ENCODE peak calls at places on chromosomes 16 and 17, in six cellular contexts. One of them, this sample, is unnamed.

GRCh38 chr17:39669897-39670735 is 1.9 kb downstream of the PNMT start:
- DNase-seq in colonic mucosa: no peak
- DNase-seq in heart right ventricle: no peak
- DNase-seq in H7: no peak
- DNase-seq in activated gamma-delta T cell treated with anti-CD3 and anti-CD28 coated beads, Interleukin-2, amount 50 U/mL, for 16 hours: no peak
- DNase-seq in SK-N-DZ: no peak
- DNase-seq in this sample: no peak

GRCh38 chr17:7258731-7259554 is 3.3 kb downstream of the CLDN7 start:
- DNase-seq in colonic mucosa: peak
- DNase-seq in heart right ventricle: no peak
- DNase-seq in H7: peak
- DNase-seq in activated gamma-delta T cell treated with anti-CD3 and anti-CD28 coated beads, Interleukin-2, amount 50 U/mL, for 16 hours: no peak
- DNase-seq in SK-N-DZ: no peak
- DNase-seq in this sample: no peak

GRCh38 chr17:55931448-55931847 is 180.6 kb downstream of the PCTP start:
- DNase-seq in colonic mucosa: no peak
- DNase-seq in heart right ventricle: no peak
- DNase-seq in H7: no peak
- DNase-seq in activated gamma-delta T cell treated with anti-CD3 and anti-CD28 coated beads, Interleukin-2, amount 50 U/mL, for 16 hours: no peak
- DNase-seq in SK-N-DZ: no peak
- DNase-seq in this sample: no peak

GRCh38 chr16:22897184-22897583 is 83.2 kb downstream of the HS3ST2 start:
- DNase-seq in colonic mucosa: no peak
- DNase-seq in heart right ventricle: no peak
- DNase-seq in H7: no peak
- DNase-seq in activated gamma-delta T cell treated with anti-CD3 and anti-CD28 coated beads, Interleukin-2, amount 50 U/mL, for 16 hours: no peak
- DNase-seq in SK-N-DZ: no peak
- DNase-seq in this sample: no peak

GRCh38 chr17:74259667-74260524 is 14.1 kb upstream of the DNAI2 start:
- DNase-seq in colonic mucosa: no peak
- DNase-seq in heart right ventricle: no peak
- DNase-seq in H7: peak
- DNase-seq in activated gamma-delta T cell treated with anti-CD3 and anti-CD28 coated beads, Interleukin-2, amount 50 U/mL, for 16 hours: no peak
- DNase-seq in SK-N-DZ: no peak
- DNase-seq in this sample: no peak

GRCh38 chr16:57649846-57650245 is 18.3 kb upstream of the ADGRG3 start:
- DNase-seq in colonic mucosa: no peak
- DNase-seq in heart right ventricle: no peak
- DNase-seq in H7: no peak
- DNase-seq in activated gamma-delta T cell treated with anti-CD3 and anti-CD28 coated beads, Interleukin-2, amount 50 U/mL, for 16 hours: no peak
- DNase-seq in SK-N-DZ: no peak
- DNase-seq in this sample: no peak

GRCh38 chr17:28725166-28725659 is 820 bp downstream of the TLCD1 start:
- DNase-seq in colonic mucosa: peak
- DNase-seq in heart right ventricle: no peak
- DNase-seq in H7: peak
- DNase-seq in activated gamma-delta T cell treated with anti-CD3 and anti-CD28 coated beads, Interleukin-2, amount 50 U/mL, for 16 hours: no peak
- DNase-seq in SK-N-DZ: peak
- DNase-seq in this sample: no peak

GRCh38 chr16:81885976-81886586 is 107.0 kb downstream of the PLCG2 start:
- DNase-seq in colonic mucosa: peak
- DNase-seq in heart right ventricle: no peak
- DNase-seq in H7: peak
- DNase-seq in activated gamma-delta T cell treated with anti-CD3 and anti-CD28 coated beads, Interleukin-2, amount 50 U/mL, for 16 hours: no peak
- DNase-seq in SK-N-DZ: peak
- DNase-seq in this sample: peak

GRCh38 chr17:80187493-80187892 is 17.7 kb downstream of the CARD14 start:
- DNase-seq in colonic mucosa: peak
- DNase-seq in heart right ventricle: peak
- DNase-seq in H7: no peak
- DNase-seq in activated gamma-delta T cell treated with anti-CD3 and anti-CD28 coated beads, Interleukin-2, amount 50 U/mL, for 16 hours: no peak
- DNase-seq in SK-N-DZ: no peak
- DNase-seq in this sample: no peak

GRCh38 chr16:85018529-85019236 is 7.3 kb upstream of the ZDHHC7 start:
- DNase-seq in colonic mucosa: no peak
- DNase-seq in heart right ventricle: no peak
- DNase-seq in H7: no peak
- DNase-seq in activated gamma-delta T cell treated with anti-CD3 and anti-CD28 coated beads, Interleukin-2, amount 50 U/mL, for 16 hours: no peak
- DNase-seq in SK-N-DZ: no peak
- DNase-seq in this sample: no peak

GRCh38 chr17:79027274-79027924 is 3.4 kb downstream of the C1QTNF1 start:
- DNase-seq in colonic mucosa: no peak
- DNase-seq in heart right ventricle: no peak
- DNase-seq in H7: peak
- DNase-seq in activated gamma-delta T cell treated with anti-CD3 and anti-CD28 coated beads, Interleukin-2, amount 50 U/mL, for 16 hours: no peak
- DNase-seq in SK-N-DZ: peak
- DNase-seq in this sample: no peak

GRCh38 chr16:2966803-2967184 is 2.4 kb upstream of the PAQR4 start:
- DNase-seq in colonic mucosa: peak
- DNase-seq in heart right ventricle: no peak
- DNase-seq in H7: no peak
- DNase-seq in activated gamma-delta T cell treated with anti-CD3 and anti-CD28 coated beads, Interleukin-2, amount 50 U/mL, for 16 hours: no peak
- DNase-seq in SK-N-DZ: no peak
- DNase-seq in this sample: no peak

GRCh38 chr17:81176656-81177055 is 10.6 kb upstream of the AATK start:
- DNase-seq in colonic mucosa: no peak
- DNase-seq in heart right ventricle: no peak
- DNase-seq in H7: no peak
- DNase-seq in activated gamma-delta T cell treated with anti-CD3 and anti-CD28 coated beads, Interleukin-2, amount 50 U/mL, for 16 hours: no peak
- DNase-seq in SK-N-DZ: no peak
- DNase-seq in this sample: no peak

GRCh38 chr17:78674156-78674555 is 97.0 kb upstream of the DNAH17 start:
- DNase-seq in colonic mucosa: no peak
- DNase-seq in heart right ventricle: no peak
- DNase-seq in H7: no peak
- DNase-seq in activated gamma-delta T cell treated with anti-CD3 and anti-CD28 coated beads, Interleukin-2, amount 50 U/mL, for 16 hours: no peak
- DNase-seq in SK-N-DZ: no peak
- DNase-seq in this sample: no peak

GRCh38 chr17:40956401-40957254 is 10.1 kb downstream of the KRT39 start:
- DNase-seq in colonic mucosa: no peak
- DNase-seq in heart right ventricle: no peak
- DNase-seq in H7: no peak
- DNase-seq in activated gamma-delta T cell treated with anti-CD3 and anti-CD28 coated beads, Interleukin-2, amount 50 U/mL, for 16 hours: no peak
- DNase-seq in SK-N-DZ: no peak
- DNase-seq in this sample: no peak

GRCh38 chr17:40303009-40303657 is 5.8 kb upstream of the RARA start:
- DNase-seq in colonic mucosa: peak
- DNase-seq in heart right ventricle: peak
- DNase-seq in H7: peak
- DNase-seq in activated gamma-delta T cell treated with anti-CD3 and anti-CD28 coated beads, Interleukin-2, amount 50 U/mL, for 16 hours: no peak
- DNase-seq in SK-N-DZ: peak
- DNase-seq in this sample: peak

GRCh38 chr17:45241315-45242011 is 19.8 kb downstream of the FMNL1 start:
- DNase-seq in colonic mucosa: peak
- DNase-seq in heart right ventricle: no peak
- DNase-seq in H7: peak
- DNase-seq in activated gamma-delta T cell treated with anti-CD3 and anti-CD28 coated beads, Interleukin-2, amount 50 U/mL, for 16 hours: no peak
- DNase-seq in SK-N-DZ: peak
- DNase-seq in this sample: no peak

GRCh38 chr17:16488572-16488997 is 3.4 kb downstream of the LRRC75A start:
- DNase-seq in colonic mucosa: peak
- DNase-seq in heart right ventricle: no peak
- DNase-seq in H7: no peak
- DNase-seq in activated gamma-delta T cell treated with anti-CD3 and anti-CD28 coated beads, Interleukin-2, amount 50 U/mL, for 16 hours: no peak
- DNase-seq in SK-N-DZ: no peak
- DNase-seq in this sample: no peak

GRCh38 chr17:78237403-78238012 is 6.1 kb downstream of the TMEM235 start:
- DNase-seq in colonic mucosa: no peak
- DNase-seq in heart right ventricle: no peak
- DNase-seq in H7: no peak
- DNase-seq in activated gamma-delta T cell treated with anti-CD3 and anti-CD28 coated beads, Interleukin-2, amount 50 U/mL, for 16 hours: no peak
- DNase-seq in SK-N-DZ: peak
- DNase-seq in this sample: no peak